ENCODE peak calls at places on chromosome 5, in five cellular contexts. One of them, this sample, is unnamed.

GRCh38 chr5:96655506-96655905 is 6.7 kb upstream of the CAST start:
- DNase-seq in stomach: no peak
- DNase-seq in lower leg skin: no peak
- DNase-seq in transverse colon: no peak
- DNase-seq in HCT116: no peak
- DNase-seq in this sample: no peak

GRCh38 chr5:16617272-16617973 is 626 bp upstream of the RETREG1 start:
- DNase-seq in stomach: no peak
- DNase-seq in lower leg skin: no peak
- DNase-seq in transverse colon: peak
- DNase-seq in HCT116: no peak
- DNase-seq in this sample: no peak

GRCh38 chr5:138737494-138738265 is 15.5 kb upstream of the CTNNA1 start:
- DNase-seq in lower leg skin: no peak
- DNase-seq in transverse colon: no peak
- DNase-seq in stomach: no peak
- DNase-seq in HCT116: no peak
- DNase-seq in this sample: no peak

GRCh38 chr5:59241564-59241963 is 652.0 kb downstream of the PDE4D start:
- DNase-seq in HCT116: no peak
- DNase-seq in stomach: no peak
- DNase-seq in lower leg skin: no peak
- DNase-seq in transverse colon: no peak
- DNase-seq in this sample: no peak

GRCh38 chr5:175422058-175422457 is 21.9 kb downstream of the DRD1 start:
- DNase-seq in stomach: no peak
- DNase-seq in lower leg skin: no peak
- DNase-seq in HCT116: no peak
- DNase-seq in transverse colon: no peak
- DNase-seq in this sample: no peak

GRCh38 chr5:82419559-82420332 is 141.6 kb upstream of the RPS23 start:
- DNase-seq in stomach: no peak
- DNase-seq in transverse colon: no peak
- DNase-seq in lower leg skin: no peak
- DNase-seq in HCT116: no peak
- DNase-seq in this sample: no peak

GRCh38 chr5:160547872-160548271 is 126.2 kb downstream of the PTTG1 start:
- DNase-seq in lower leg skin: no peak
- DNase-seq in stomach: no peak
- DNase-seq in HCT116: no peak
- DNase-seq in transverse colon: no peak
- DNase-seq in this sample: no peak

GRCh38 chr5:108900668-108901067 is 153.0 kb downstream of the FER start:
- DNase-seq in lower leg skin: no peak
- DNase-seq in HCT116: no peak
- DNase-seq in transverse colon: no peak
- DNase-seq in stomach: no peak
- DNase-seq in this sample: no peak

GRCh38 chr5:149944666-149945065 is at the start of gene PDE6A:
- DNase-seq in HCT116: no peak
- DNase-seq in transverse colon: no peak
- DNase-seq in lower leg skin: no peak
- DNase-seq in stomach: no peak
- DNase-seq in this sample: no peak

GRCh38 chr5:174505621-174506020 is 218.8 kb upstream of the MSX2 start:
- DNase-seq in lower leg skin: no peak
- DNase-seq in HCT116: no peak
- DNase-seq in stomach: no peak
- DNase-seq in transverse colon: no peak
- DNase-seq in this sample: peak

GRCh38 chr5:176542135-176542595 is 5.0 kb upstream of the RNF44 start:
- DNase-seq in HCT116: no peak
- DNase-seq in transverse colon: peak
- DNase-seq in stomach: peak
- DNase-seq in lower leg skin: no peak
- DNase-seq in this sample: no peak

GRCh38 chr5:179793470-179794139 is at the start of gene LTC4S:
- DNase-seq in lower leg skin: peak
- DNase-seq in transverse colon: peak
- DNase-seq in HCT116: no peak
- DNase-seq in stomach: peak
- DNase-seq in this sample: no peak

GRCh38 chr5:35478856-35479682 is 138.6 kb upstream of the SPEF2 start:
- DNase-seq in lower leg skin: no peak
- DNase-seq in stomach: no peak
- DNase-seq in HCT116: no peak
- DNase-seq in transverse colon: no peak
- DNase-seq in this sample: peak

GRCh38 chr5:60993875-60994571 is 49.0 kb downstream of the NDUFAF2 start:
- DNase-seq in stomach: no peak
- DNase-seq in HCT116: no peak
- DNase-seq in lower leg skin: no peak
- DNase-seq in transverse colon: no peak
- DNase-seq in this sample: no peak

GRCh38 chr5:82610686-82611085 is 332.5 kb upstream of the RPS23 start:
- DNase-seq in HCT116: no peak
- DNase-seq in stomach: no peak
- DNase-seq in transverse colon: no peak
- DNase-seq in lower leg skin: no peak
- DNase-seq in this sample: no peak

GRCh38 chr5:170413897-170414296 is 24.7 kb upstream of the KCNMB1 start:
- DNase-seq in transverse colon: no peak
- DNase-seq in stomach: no peak
- DNase-seq in lower leg skin: no peak
- DNase-seq in HCT116: no peak
- DNase-seq in this sample: no peak

GRCh38 chr5:153974131-153974812 is 64.4 kb downstream of the FAM114A2 start:
- DNase-seq in lower leg skin: no peak
- DNase-seq in stomach: no peak
- DNase-seq in HCT116: peak
- DNase-seq in transverse colon: peak
- DNase-seq in this sample: peak

GRCh38 chr5:139764250-139764791 is 31.3 kb upstream of the PSD2 start:
- DNase-seq in stomach: no peak
- DNase-seq in transverse colon: no peak
- DNase-seq in lower leg skin: no peak
- DNase-seq in HCT116: no peak
- DNase-seq in this sample: no peak

GRCh38 chr5:135422419-135422818 is 23.4 kb upstream of the MACROH2A1 start:
- DNase-seq in stomach: no peak
- DNase-seq in lower leg skin: no peak
- DNase-seq in HCT116: no peak
- DNase-seq in transverse colon: no peak
- DNase-seq in this sample: no peak

GRCh38 chr5:56585973-56586740 is 229.2 kb upstream of the MAP3K1 start:
- DNase-seq in stomach: no peak
- DNase-seq in HCT116: no peak
- DNase-seq in lower leg skin: peak
- DNase-seq in transverse colon: no peak
- DNase-seq in this sample: no peak

GRCh38 chr5:152092580-152092979 is 167.9 kb upstream of the GLRA1 start:
- DNase-seq in stomach: no peak
- DNase-seq in transverse colon: no peak
- DNase-seq in lower leg skin: no peak
- DNase-seq in HCT116: no peak
- DNase-seq in this sample: no peak

GRCh38 chr5:39631948-39632347 is 207.2 kb upstream of the DAB2 start:
- DNase-seq in lower leg skin: no peak
- DNase-seq in HCT116: no peak
- DNase-seq in transverse colon: no peak
- DNase-seq in stomach: no peak
- DNase-seq in this sample: no peak

DNA sequence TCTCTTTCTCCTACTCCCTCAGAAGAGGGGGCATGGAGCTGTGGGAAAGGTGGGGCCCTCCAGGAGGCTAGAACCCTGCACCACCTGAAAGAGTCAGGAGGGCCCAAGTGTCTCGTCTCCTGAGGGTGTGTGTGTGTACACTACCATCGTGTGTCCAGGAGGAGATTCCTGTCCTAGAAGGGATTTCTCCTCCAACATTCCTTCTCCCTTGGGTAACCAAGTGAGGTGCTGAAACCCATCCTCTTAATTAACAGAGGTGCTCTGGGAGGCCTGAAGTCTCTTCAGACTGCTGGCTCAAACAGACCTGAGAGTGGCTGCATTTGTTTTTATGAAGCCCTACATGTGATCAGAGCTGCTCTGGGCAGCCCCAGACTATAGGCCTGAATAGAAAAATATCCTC is 61.1 kb upstream of the FAM169A start:
- DNase-seq in HCT116: no peak
- DNase-seq in stomach: no peak
- DNase-seq in lower leg skin: no peak
- DNase-seq in transverse colon: no peak
- DNase-seq in this sample: no peak
- TF ChIP-seq POLR2A in HCT116: no peak
- TF ChIP-seq POLR2A in stomach: no peak
- TF ChIP-seq POLR2A in lower leg skin: no peak
- TF ChIP-seq POLR2A in transverse colon: no peak
- TF ChIP-seq POLR2A in this sample: no peak

GRCh38 chr5:53558966-53559365 is 1.5 kb upstream of the NDUFS4 start:
- DNase-seq in lower leg skin: no peak
- DNase-seq in stomach: no peak
- DNase-seq in HCT116: no peak
- DNase-seq in transverse colon: no peak
- DNase-seq in this sample: no peak

GRCh38 chr5:53557386-53557785 is 3.1 kb upstream of the NDUFS4 start:
- DNase-seq in stomach: no peak
- DNase-seq in HCT116: no peak
- DNase-seq in lower leg skin: no peak
- DNase-seq in transverse colon: no peak
- DNase-seq in this sample: peak

GRCh38 chr5:53556001-53556400 is 4.4 kb upstream of the NDUFS4 start:
- DNase-seq in lower leg skin: no peak
- DNase-seq in transverse colon: no peak
- DNase-seq in stomach: no peak
- DNase-seq in HCT116: no peak
- DNase-seq in this sample: no peak

GRCh38 chr5:53560028-53560427 is 411 bp upstream of the NDUFS4 start:
- DNase-seq in stomach: no peak
- DNase-seq in HCT116: no peak
- DNase-seq in transverse colon: no peak
- DNase-seq in lower leg skin: no peak
- DNase-seq in this sample: peak

DNA sequence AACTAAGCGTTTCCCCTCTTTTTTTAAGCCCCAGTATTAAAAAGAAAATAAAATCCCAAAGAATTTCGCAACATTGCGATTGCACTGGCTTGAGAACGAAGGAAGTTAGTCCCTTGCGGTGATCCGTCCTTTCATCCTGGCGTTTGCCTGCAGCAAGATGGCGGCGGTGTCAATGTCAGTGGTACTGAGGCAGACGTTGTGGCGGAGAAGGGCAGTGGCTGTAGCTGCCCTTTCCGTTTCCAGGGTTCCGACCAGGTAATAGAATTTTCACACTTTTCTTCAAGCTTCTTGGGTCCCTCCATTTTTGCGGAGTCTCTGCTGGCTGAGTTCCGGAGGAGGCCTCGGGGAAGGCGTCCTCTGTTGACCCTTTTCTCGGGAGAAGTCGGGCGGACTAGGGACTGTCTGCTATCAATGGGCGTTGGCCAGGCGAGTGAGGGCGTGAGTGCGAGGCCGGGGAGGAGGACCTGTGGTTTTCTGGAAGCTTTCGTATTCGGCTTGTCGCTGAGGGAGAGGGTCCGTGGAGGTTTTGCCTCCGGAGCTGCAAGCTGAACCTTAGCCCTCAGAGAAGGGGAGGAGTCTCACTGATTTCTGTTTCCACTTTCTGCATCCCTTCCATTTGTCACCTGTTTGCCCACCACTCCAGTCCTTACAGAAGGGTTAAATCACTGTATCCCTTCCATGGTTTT is at the start of gene NDUFS4:
- DNase-seq in lower leg skin: peak
- DNase-seq in stomach: peak
- DNase-seq in transverse colon: peak
- DNase-seq in HCT116: peak
- DNase-seq in this sample: peak
- TF ChIP-seq POLR2A in lower leg skin: no peak
- TF ChIP-seq POLR2A in stomach: no peak
- TF ChIP-seq POLR2A in transverse colon: peak
- TF ChIP-seq POLR2A in HCT116: peak
- TF ChIP-seq POLR2A in this sample: peak

DNA sequence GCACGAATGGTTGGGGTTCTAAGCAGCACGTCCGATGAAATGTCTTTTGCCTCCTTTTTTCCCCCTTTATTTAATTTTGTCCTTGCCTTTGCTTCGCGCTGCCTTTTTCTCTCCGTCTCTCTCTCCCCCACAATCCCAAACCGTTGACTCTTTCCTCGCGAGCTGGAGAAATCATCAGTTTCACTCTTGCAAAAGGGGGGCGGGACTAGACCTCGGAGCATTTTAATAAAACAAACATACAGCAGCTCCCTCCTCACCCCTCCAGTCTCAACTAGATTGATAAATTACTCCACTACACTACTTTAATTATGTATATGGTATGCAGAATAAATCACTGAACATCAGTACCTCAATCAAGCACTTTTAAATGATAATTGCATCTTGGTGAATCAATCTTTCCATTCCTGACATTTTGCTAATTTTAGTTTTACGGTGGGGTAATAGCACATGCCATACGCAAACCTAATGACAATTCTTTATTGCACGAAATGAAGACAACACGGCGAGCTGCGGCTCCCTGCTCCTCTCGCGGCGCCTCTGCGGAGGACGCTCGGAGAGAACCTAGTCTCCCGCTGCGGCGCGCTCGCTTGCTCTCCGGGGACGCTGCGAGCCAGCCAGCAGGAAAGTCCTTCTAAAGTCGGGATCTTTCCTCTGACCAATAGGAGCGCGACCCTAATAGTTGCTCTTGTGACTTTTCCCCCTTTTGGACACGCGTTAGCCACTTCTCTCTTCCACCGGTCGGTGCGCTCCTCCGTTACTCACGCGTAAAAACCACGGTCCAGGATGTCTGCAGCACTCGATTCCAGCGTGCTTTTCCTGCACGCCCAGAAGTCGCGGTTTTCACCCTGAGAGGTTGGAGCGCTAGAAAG is 816 bp upstream of the MEF2C start:
- DNase-seq in HCT116: peak
- DNase-seq in stomach: peak
- DNase-seq in lower leg skin: peak
- DNase-seq in transverse colon: peak
- DNase-seq in this sample: peak
- TF ChIP-seq POLR2A in HCT116: no peak
- TF ChIP-seq POLR2A in stomach: no peak
- TF ChIP-seq POLR2A in lower leg skin: no peak
- TF ChIP-seq POLR2A in transverse colon: peak
- TF ChIP-seq POLR2A in this sample: no peak

GRCh38 chr5:5700549-5700948 is 278.1 kb downstream of the ICE1 start:
- DNase-seq in lower leg skin: no peak
- DNase-seq in transverse colon: no peak
- DNase-seq in stomach: no peak
- DNase-seq in HCT116: no peak
- DNase-seq in this sample: no peak
- TF ChIP-seq POLR2A in lower leg skin: no peak
- TF ChIP-seq POLR2A in transverse colon: no peak
- TF ChIP-seq POLR2A in stomach: no peak
- TF ChIP-seq POLR2A in HCT116: no peak
- TF ChIP-seq POLR2A in this sample: no peak

This sample was measured in H54.